ENCODE peak calls at places on chromosomes 4 and X, in seven cellular contexts. Z, V, J, Y, K, S and O are unnamed samples.

GRCh38 chrX:69133561-69134542 is 31.4 kb downstream of the PJA1 start:
- DNase-seq in Z (no peak), V (no peak), J (peak), Y (no peak), K (no peak), S (no peak), O (no peak)

GRCh38 chrX:32480019-32480418 is 731.3 kb downstream of the DMD start:
- DNase-seq in Z (no peak), V (no peak), J (no peak), Y (no peak), K (no peak), S (no peak), O (no peak)

GRCh38 chr4:61254406-61254805 is 54.3 kb downstream of the ADGRL3 start:
- DNase-seq in Z (no peak), V (no peak), J (no peak), Y (no peak), K (no peak), S (no peak), O (no peak)

GRCh38 chr4:74570095-74570494 is 125.2 kb downstream of the AREG start:
- DNase-seq in Z (no peak), V (no peak), J (no peak), Y (no peak), K (no peak), S (no peak), O (no peak)

GRCh38 chr4:38124961-38125360 is 164.8 kb downstream of the PTTG2 start:
- DNase-seq in Z (no peak), V (no peak), J (no peak), Y (no peak), K (no peak), S (no peak), O (no peak)

GRCh38 chr4:41744572-41745291 is 3.8 kb downstream of the PHOX2B start:
- DNase-seq in Z (no peak), V (no peak), J (no peak), Y (no peak), K (no peak), S (no peak), O (no peak)

GRCh38 chrX:39907964-39908616 is 189.7 kb downstream of the BCOR start:
- DNase-seq in Z (peak), V (peak), J (no peak), Y (peak), K (no peak), S (peak), O (no peak)

GRCh38 chrX:33725556-33726232 is 406.4 kb downstream of the FAM47A start:
- DNase-seq in Z (no peak), V (peak), J (no peak), Y (peak), K (no peak), S (no peak), O (no peak)

GRCh38 chr4:145819246-145820181 is 119.1 kb downstream of the ZNF827 start:
- DNase-seq in Z (no peak), V (no peak), J (no peak), Y (no peak), K (no peak), S (no peak), O (no peak)

GRCh38 chr4:82450966-82451755 is 20.8 kb downstream of the ENOPH1 start:
- DNase-seq in Z (no peak), V (no peak), J (no peak), Y (no peak), K (no peak), S (no peak), O (no peak)

GRCh38 chr4:75848891-75849290 is 53.4 kb downstream of the PPEF2 start:
- DNase-seq in Z (no peak), V (no peak), J (no peak), Y (no peak), K (no peak), S (no peak), O (no peak)

GRCh38 chr4:120636120-120636630 is 286.4 kb downstream of the PRDM5 start:
- DNase-seq in Z (no peak), V (no peak), J (no peak), Y (no peak), K (no peak), S (no peak), O (no peak)

GRCh38 chr4:98928505-98929340 is at the start of gene EIF4E:
- DNase-seq in Z (peak), V (peak), J (peak), Y (peak), K (peak), S (peak), O (peak)

DNA sequence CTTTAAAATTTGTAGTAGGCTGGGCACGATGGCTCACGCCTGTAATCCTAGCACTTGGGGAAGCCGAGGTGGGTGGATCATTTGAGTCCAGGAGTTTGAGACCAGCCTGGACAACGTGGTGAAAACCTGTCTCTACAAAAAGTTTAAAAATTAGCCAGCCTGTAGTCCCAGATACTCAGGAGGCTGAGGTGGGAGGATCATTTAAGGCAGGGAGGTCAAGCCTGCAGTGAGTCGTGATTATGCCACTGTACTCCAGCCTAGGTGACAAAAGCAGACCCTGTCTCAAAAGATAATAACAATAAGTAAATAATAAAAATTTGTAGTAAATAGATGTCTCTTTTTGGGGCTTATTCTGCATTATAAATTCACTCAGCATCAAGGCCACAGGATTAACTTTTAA is 118.5 kb downstream of the IRF2 start:
- DNase-seq in Z (no peak), V (no peak), J (no peak), Y (no peak), K (no peak), S (no peak), O (no peak)
- H3K27ac ChIP-seq in Z (peak), V (peak), J (peak), Y (peak), K (no peak), S (peak), O (peak)

GRCh38 chr4:140151700-140152014 is 2.3 kb downstream of the MAML3 start:
- DNase-seq in Z (peak), V (peak), J (peak), Y (peak), K (peak), S (peak), O (no peak)
- TF ChIP-seq POLR2AphosphoS5 in Z (no peak), V (peak), J (no peak), Y (peak), K (no peak), S (peak), O (peak)

DNA sequence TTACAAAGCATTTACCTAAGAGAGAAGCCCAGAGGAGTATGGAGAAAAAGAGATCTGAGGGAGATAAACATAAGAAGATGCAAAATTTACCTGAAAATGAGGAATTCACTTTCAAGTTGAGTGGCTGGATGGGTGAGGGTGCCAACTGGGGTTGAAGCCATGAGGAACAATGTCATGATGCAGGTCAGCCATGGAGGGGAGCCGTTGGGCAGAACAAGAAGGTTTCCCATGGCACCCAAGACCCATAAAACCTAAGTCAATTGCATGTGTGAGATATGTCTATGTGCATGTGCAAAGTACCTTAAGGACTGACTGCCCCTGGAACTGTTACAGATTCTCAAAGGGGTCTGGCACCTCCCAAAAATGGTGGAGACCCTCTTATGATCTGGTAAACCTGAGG is 46.6 kb upstream of the PRRG1 start:
- DNase-seq in Z (no peak), V (no peak), J (peak), Y (no peak), K (no peak), S (no peak), O (no peak)
- TF ChIP-seq CTCF in Z (no peak), V (no peak), J (peak), Y (no peak), K (peak), S (no peak), O (no peak)

GRCh38 chr4:7842384-7843279 is 97.0 kb downstream of the AFAP1 start:
- DNase-seq in Z (no peak), V (peak), J (no peak), Y (no peak), K (no peak), S (no peak), O (no peak)
- H3K27ac ChIP-seq in Z (peak), V (peak), J (no peak), Y (no peak), K (no peak), S (peak), O (no peak)

DNA sequence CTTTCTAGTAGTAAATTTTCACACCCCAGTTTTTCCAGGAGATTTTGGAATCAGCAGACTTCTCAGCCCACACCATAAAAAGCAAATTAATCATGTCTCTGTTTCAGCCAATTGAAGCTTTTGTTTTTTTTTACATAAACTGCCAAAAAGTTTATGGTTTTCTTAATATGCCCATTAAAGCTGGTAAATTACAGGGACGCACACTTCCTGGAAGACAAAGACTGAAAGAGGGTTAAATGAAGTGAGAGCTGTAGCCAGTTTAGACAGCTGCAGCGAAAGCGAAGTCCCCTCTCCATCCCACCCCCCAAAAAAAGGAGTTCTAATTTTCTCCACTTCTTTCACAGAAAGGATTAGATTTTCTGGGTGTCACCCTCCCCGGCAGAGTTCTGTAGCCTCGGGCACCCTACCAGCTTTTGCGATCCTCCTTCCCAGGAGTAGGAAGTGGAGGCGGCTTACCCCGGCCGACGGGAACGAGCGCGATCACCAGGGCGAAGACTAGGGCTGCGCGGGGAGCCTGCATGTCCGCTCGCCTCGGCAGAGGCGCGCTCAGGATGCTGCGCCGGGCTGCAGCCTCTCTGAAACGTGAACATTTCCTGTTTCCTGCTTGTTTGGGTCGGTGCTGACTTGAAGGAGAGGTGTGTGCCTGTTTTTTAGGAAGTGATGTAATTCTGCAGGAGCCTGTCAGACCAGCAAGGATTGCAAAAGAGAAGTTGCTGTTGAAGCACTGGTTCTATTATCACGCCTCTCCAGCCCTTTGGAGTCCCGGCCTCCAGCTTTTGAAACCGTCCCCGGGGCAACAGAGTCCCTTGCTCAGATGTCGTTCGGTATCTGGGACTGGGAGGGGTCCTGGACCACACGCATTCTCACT is at the start of gene TMEM154:
- DNase-seq in Z (peak), V (peak), J (peak), Y (peak), K (peak), S (peak), O (peak)
- TF ChIP-seq POLR2AphosphoS5 in Z (peak), V (no peak), J (no peak), Y (peak), K (peak), S (peak), O (peak)